ENCODE peak calls at places on chromosome X, in eight cellular contexts. O is dorsolateral prefrontal cortex, A is lower lobe of right lung, R is fibroblast of the aortic adventitia, T is suprapubic skin, M is SK-N-SH, K is heart right ventricle, C is GM23338. J is an unnamed sample.

GRCh38 chrX:139083191-139083590 is 371.7 kb upstream of the FGF13 start:
- DNase-seq in O (no peak), A (no peak), R (no peak), T (no peak), M (no peak), K (no peak), C (no peak), J (no peak)

GRCh38 chrX:48083212-48083611 is 11.8 kb upstream of the ZNF630 start:
- DNase-seq in O (peak), A (no peak), R (peak), T (no peak), M (peak), K (peak), C (peak), J (peak)

GRCh38 chrX:15789979-15790765 is at the start of gene ZRSR2:
- DNase-seq in O (peak), A (peak), R (peak), T (peak), M (peak), K (peak), C (peak), J (peak)

GRCh38 chrX:107576392-107576791 is 51.9 kb upstream of the PRPS1 start:
- DNase-seq in O (no peak), A (no peak), R (no peak), T (no peak), M (no peak), K (no peak), C (no peak), J (no peak)

GRCh38 chrX:48933757-48934156 is 14.9 kb upstream of the PIM2 start:
- DNase-seq in O (no peak), A (no peak), R (no peak), T (no peak), M (no peak), K (no peak), C (no peak), J (no peak)

GRCh38 chrX:13120017-13120416 is 75.6 kb upstream of the FAM9C start:
- DNase-seq in O (no peak), A (peak), R (peak), T (no peak), M (no peak), K (peak), C (no peak), J (peak)

GRCh38 chrX:123093792-123094191 is 90.3 kb upstream of the GRIA3 start:
- DNase-seq in O (no peak), A (no peak), R (no peak), T (no peak), M (no peak), K (no peak), C (no peak), J (no peak)

GRCh38 chrX:104324461-104324860 is 69.7 kb upstream of the ESX1 start:
- DNase-seq in O (no peak), A (no peak), R (no peak), T (no peak), M (no peak), K (no peak), C (no peak), J (no peak)

GRCh38 chrX:15881498-15881897 is 26.9 kb upstream of the AP1S2 start:
- DNase-seq in O (no peak), A (no peak), R (no peak), T (no peak), M (no peak), K (no peak), C (no peak), J (no peak)

GRCh38 chrX:110514498-110514897 is 155.8 kb downstream of the RTL9 start:
- DNase-seq in O (no peak), A (no peak), R (no peak), T (no peak), M (no peak), K (no peak), C (no peak), J (no peak)

GRCh38 chrX:128698528-128698927 is 646.3 kb upstream of the ACTRT1 start:
- DNase-seq in O (no peak), A (no peak), R (no peak), T (no peak), M (no peak), K (no peak), C (no peak), J (no peak)

GRCh38 chrX:37350034-37350365 is 836 bp downstream of the PRRG1 start:
- DNase-seq in O (no peak), A (no peak), R (peak), T (no peak), M (peak), K (no peak), C (no peak), J (no peak)

GRCh38 chrX:150185766-150186165 is 177.4 kb upstream of the MAMLD1 start:
- DNase-seq in O (no peak), A (no peak), R (no peak), T (no peak), M (no peak), K (no peak), C (no peak), J (no peak)

GRCh38 chrX:53186363-53186762 is 38.6 kb downstream of the KDM5C start:
- DNase-seq in O (no peak), A (no peak), R (no peak), T (no peak), M (no peak), K (no peak), C (no peak), J (peak)

GRCh38 chrX:72105436-72105835 is 26.3 kb downstream of the RTL5 start:
- DNase-seq in O (no peak), A (no peak), R (no peak), T (no peak), M (no peak), K (no peak), C (no peak), J (no peak)

GRCh38 chrX:25019707-25020390 is 4.1 kb upstream of the ARX start:
- DNase-seq in O (no peak), A (no peak), R (no peak), T (no peak), M (no peak), K (no peak), C (no peak), J (no peak)

GRCh38 chrX:5458300-5458699 is 770.4 kb downstream of the NLGN4X start:
- DNase-seq in O (no peak), A (no peak), R (no peak), T (no peak), M (peak), K (no peak), C (peak), J (no peak)
- TF ChIP-seq CTCF in O (peak), A (no peak), R (no peak), T (no peak), M (no peak), K (no peak), C (peak), J (no peak)

DNA sequence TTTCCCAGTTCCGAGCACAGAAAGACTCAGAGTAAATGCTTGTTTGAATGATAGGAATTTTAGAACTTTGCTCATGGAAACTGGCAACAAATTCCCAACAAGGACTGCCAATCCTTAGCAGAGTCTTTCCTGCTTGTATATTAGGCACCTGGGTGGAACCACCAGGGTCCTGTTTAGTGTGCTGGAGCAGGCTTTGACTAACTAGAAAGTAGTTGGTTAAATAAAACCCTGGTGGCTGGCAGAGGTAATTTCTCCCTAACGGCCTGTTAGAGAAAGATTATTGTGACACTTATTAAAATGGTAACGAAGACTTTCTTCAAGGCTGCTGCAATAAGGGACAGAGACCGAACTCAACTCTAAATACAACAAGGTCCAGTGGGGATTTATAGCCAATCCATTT is 103.6 kb upstream of the TEX13D start:
- DNase-seq in O (no peak), A (no peak), R (no peak), T (no peak), M (no peak), K (no peak), C (peak), J (no peak)
- TF ChIP-seq CTCF in O (no peak), A (no peak), R (no peak), T (no peak), M (peak), K (no peak), C (no peak), J (no peak)

DNA sequence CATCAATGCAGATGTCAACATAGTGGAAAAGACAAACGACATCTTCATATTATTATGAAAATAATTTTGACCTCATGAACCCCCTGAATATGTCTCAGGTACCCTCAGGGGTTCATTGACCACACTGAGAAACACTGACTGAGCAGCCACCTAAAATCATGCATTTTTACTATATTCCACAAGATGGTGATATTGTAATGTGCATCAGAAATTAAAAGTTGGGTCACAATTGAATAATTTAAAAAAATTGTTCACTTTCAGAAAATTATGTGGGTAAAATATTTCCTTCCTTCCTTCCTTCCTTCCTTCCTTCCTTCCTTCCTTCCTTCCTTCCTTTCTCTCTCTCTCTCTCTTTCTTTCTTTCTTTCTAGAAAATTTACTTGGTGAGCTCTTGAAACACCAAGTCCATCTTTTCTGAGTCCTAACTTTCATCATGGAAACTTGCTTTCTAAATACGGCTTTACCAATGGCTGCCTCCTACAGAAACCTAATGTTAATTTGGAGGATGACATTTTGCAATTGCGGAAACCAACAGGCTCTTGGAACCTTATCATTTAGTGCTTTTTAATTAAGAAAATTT is 103.6 kb downstream of the RTL3 start:
- DNase-seq in O (no peak), A (no peak), R (peak), T (no peak), M (no peak), K (no peak), C (no peak), J (no peak)
- TF ChIP-seq CTCF in O (peak), A (peak), R (peak), T (no peak), M (peak), K (peak), C (peak), J (no peak)

DNA sequence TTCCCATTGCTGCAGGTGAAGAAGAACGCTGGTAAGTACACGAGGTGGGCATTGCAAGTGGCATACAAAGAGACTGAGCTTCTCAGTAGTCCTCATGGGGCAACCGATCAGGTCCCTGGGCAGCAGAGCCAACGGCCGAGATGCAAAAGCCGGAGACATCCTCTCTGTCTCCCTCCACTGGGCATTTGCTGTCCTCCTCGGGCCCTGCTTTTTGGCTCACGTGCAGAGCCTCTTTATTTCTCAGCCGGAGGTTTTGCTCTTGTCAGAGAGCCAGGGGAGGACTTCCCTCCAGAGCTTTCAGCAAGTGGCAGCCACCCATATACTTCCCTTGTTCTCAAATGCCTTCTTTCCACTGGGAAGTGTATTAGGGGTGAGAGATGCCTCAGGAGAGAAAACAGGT is 18.0 kb downstream of the STARD8 start:
- DNase-seq in O (no peak), A (no peak), R (no peak), T (no peak), M (no peak), K (peak), C (peak), J (no peak)
- TF ChIP-seq CTCF in O (no peak), A (peak), R (peak), T (no peak), M (peak), K (peak), C (peak), J (no peak)